ENCODE peak calls at places on chromosomes 1 and 21, in ten cellular contexts. H, K, X, J, U, D, C, L, P and V are unnamed samples.

GRCh38 chr21:42532466-42533181 is 19.0 kb downstream of the SLC37A1 start:
- DNase-seq in P (no peak), X (no peak), J (no peak), U (no peak), K (no peak), C (no peak), H (peak; percentile 64), L (no peak), D (peak; percentile 30), V (peak; percentile 37)

GRCh38 chr1:26838474-26839338 is 12.2 kb downstream of the ZDHHC18 start:
- DNase-seq in J (peak; percentile 78), L (peak; percentile 29), H (peak; percentile 84), X (no peak), C (no peak), K (no peak), U (peak; percentile 67), P (no peak), D (no peak), V (peak; percentile 29)

GRCh38 chr1:1622578-1623094 is 7.3 kb downstream of the MIB2 start:
- DNase-seq in X (no peak), C (no peak), U (no peak), H (no peak), K (no peak), P (no peak), L (no peak), D (no peak), J (no peak), V (no peak)

GRCh38 chr1:8763888-8764287 is 53.6 kb downstream of the RERE start:
- DNase-seq in C (no peak), J (no peak), L (no peak), H (peak; percentile 52), D (no peak), P (peak; percentile 30), X (no peak), U (no peak), K (no peak), V (peak; percentile 15)

GRCh38 chr1:10045480-10046355 is 13.0 kb downstream of the UBE4B start:
- DNase-seq in L (no peak), J (no peak), K (no peak), P (peak; percentile 64), X (no peak), C (no peak), D (no peak), U (no peak), H (no peak), V (no peak)

GRCh38 chr1:75672528-75673393 is 51.7 kb upstream of the ACADM start:
- DNase-seq in H (no peak), L (no peak), X (peak; percentile 23), C (peak; percentile 14), J (peak; percentile 58), P (peak; percentile 96), D (peak; percentile 90), K (peak; percentile 70), U (no peak), V (no peak)

GRCh38 chr1:9534953-9535352 is 4.3 kb upstream of the SLC25A33 start:
- DNase-seq in X (no peak), J (no peak), P (no peak), D (no peak), H (no peak), C (no peak), K (no peak), L (no peak), U (no peak), V (no peak)

GRCh38 chr1:231160851-231161710 is 777 bp upstream of the TRIM67 start:
- DNase-seq in C (no peak), J (no peak), L (no peak), U (no peak), K (no peak), H (no peak), D (no peak), P (no peak), X (peak; percentile 24), V (no peak)

GRCh38 chr1:92795166-92795565 is 10.3 kb upstream of the EVI5 start:
- DNase-seq in J (no peak), D (peak; percentile 84), X (no peak), U (no peak), K (no peak), L (no peak), P (peak; percentile 82), C (no peak), H (no peak), V (no peak)

GRCh38 chr1:151909167-151910149 is at the start of gene THEM4:
- DNase-seq in D (peak; percentile 97), C (peak; percentile 91), X (peak; percentile 99), L (peak; percentile 97), H (peak; percentile 97), U (peak; percentile 99), J (peak; percentile 92), P (peak; percentile 98), K (peak; percentile 94), V (peak; percentile 93)

GRCh38 chr1:147586412-147586811 is 45.1 kb downstream of the BCL9 start:
- DNase-seq in U (no peak), L (no peak), J (no peak), P (no peak), C (no peak), D (no peak), K (no peak), H (no peak), X (peak; percentile 40), V (no peak)

GRCh38 chr1:56339786-56340465 is 239.4 kb downstream of the PLPP3 start:
- DNase-seq in C (no peak), H (no peak), D (no peak), L (no peak), K (no peak), X (no peak), P (no peak), U (no peak), J (no peak), V (no peak)

GRCh38 chr21:35470522-35470921 is 421.4 kb upstream of the RUNX1 start:
- DNase-seq in X (peak; percentile 16), L (no peak), U (no peak), D (no peak), C (no peak), H (no peak), P (no peak), K (no peak), J (no peak), V (no peak)

GRCh38 chr1:234134878-234135277 is 230.4 kb downstream of the SLC35F3 start:
- DNase-seq in X (no peak), H (no peak), K (no peak), D (no peak), L (no peak), J (no peak), C (no peak), P (no peak), U (no peak), V (no peak)

GRCh38 chr21:41737656-41738324 is 29.1 kb downstream of the RIPK4 start:
- DNase-seq in J (no peak), P (no peak), U (no peak), H (no peak), L (no peak), C (no peak), D (no peak), K (no peak), X (no peak), V (no peak)

GRCh38 chr1:93615201-93616150 is 66.2 kb downstream of the BCAR3 start:
- DNase-seq in K (peak; percentile 25), D (peak; percentile 95), C (peak; percentile 35), P (peak; percentile 89), X (no peak), U (peak; percentile 81), L (peak; percentile 41), H (peak; percentile 65), J (peak; percentile 80), V (peak; percentile 56)

GRCh38 chr1:190373705-190374336 is 103.8 kb downstream of the BRINP3 start:
- DNase-seq in X (no peak), H (peak; percentile 11), J (peak; percentile 15), C (no peak), P (peak; percentile 38), D (no peak), U (no peak), K (no peak), L (no peak), V (no peak)

GRCh38 chr1:74650561-74650960 is 23.0 kb downstream of the ERICH3 start:
- DNase-seq in H (no peak), L (no peak), X (no peak), U (no peak), J (no peak), C (no peak), P (peak; percentile 19), D (peak; percentile 39), K (no peak), V (no peak)

GRCh38 chr1:207919523-207920210 is 8.7 kb upstream of the CD34 start:
- DNase-seq in P (no peak), D (no peak), J (no peak), H (no peak), X (no peak), U (no peak), L (no peak), K (no peak), C (no peak), V (no peak)

GRCh38 chr1:206705187-206705586 is 20.5 kb downstream of the MAPKAPK2 start:
- DNase-seq in C (no peak), K (peak; percentile 14), H (no peak), X (no peak), U (no peak), D (peak; percentile 80), L (no peak), P (peak; percentile 77), J (no peak), V (no peak)

GRCh38 chr1:21069549-21069948 is 107.1 kb downstream of the EIF4G3 start:
- DNase-seq in J (peak; percentile 66), P (peak; percentile 83), X (no peak), D (peak; percentile 85), H (no peak), L (no peak), U (no peak), C (peak; percentile 29), K (no peak), V (peak; percentile 17)

GRCh38 chr1:37158113-37158749 is 123.9 kb upstream of the GRIK3 start:
- DNase-seq in D (no peak), C (no peak), J (no peak), K (no peak), U (no peak), P (no peak), X (no peak), H (no peak), L (no peak), V (no peak)

GRCh38 chr21:41916888-41917433 is 36.9 kb downstream of the C2CD2 start:
- DNase-seq in H (no peak), P (no peak), K (no peak), C (no peak), D (no peak), X (no peak), L (no peak), J (no peak), U (no peak), V (no peak)

GRCh38 chr1:150562384-150563339 is 13.5 kb downstream of the ADAMTSL4 start:
- DNase-seq in K (no peak), U (peak; percentile 87), L (peak; percentile 62), D (peak; percentile 26), J (no peak), C (no peak), X (peak; percentile 44), H (peak; percentile 87), P (no peak), V (no peak)

GRCh38 chr1:164767257-164768044 is 208.5 kb downstream of the PBX1 start:
- DNase-seq in K (no peak), D (peak; percentile 96), H (no peak), C (no peak), J (no peak), P (peak; percentile 98), X (no peak), L (no peak), U (no peak), V (no peak)

GRCh38 chr1:206435450-206435849 is 34.8 kb upstream of the IKBKE start:
- DNase-seq in X (no peak), K (no peak), L (no peak), J (no peak), U (no peak), D (peak; percentile 31), P (peak; percentile 45), H (no peak), C (no peak), V (no peak)

GRCh38 chr1:78688701-78689100 is 39.1 kb downstream of the IFI44 start:
- DNase-seq in C (peak; percentile 39), L (no peak), P (peak; percentile 66), H (no peak), J (no peak), X (no peak), D (peak; percentile 67), K (no peak), U (no peak), V (peak; percentile 35)

GRCh38 chr1:29286194-29286767 is 50.0 kb downstream of the PTPRU start:
- DNase-seq in D (no peak), X (no peak), L (no peak), J (no peak), K (no peak), C (no peak), H (no peak), U (no peak), P (no peak), V (no peak)